ENCODE peak calls at places on chromosomes 3 and 15, in four cellular contexts. G is IMR-90, L is K562, B is HepG2. V is an unnamed sample.

GRCh38 chr3:160183375-160184076 is 41.7 kb upstream of the C3orf80 start:
- DNase-seq in G (peak; percentile 65), L (no peak), B (no peak), V (no peak)

GRCh38 chr15:77580991-77581682 is 51.6 kb downstream of the LINGO1 start:
- DNase-seq in G (no peak), L (no peak), B (no peak), V (no peak)

GRCh38 chr3:154885016-154885415 is 195.1 kb upstream of the MME start:
- DNase-seq in G (peak; percentile 89), L (no peak), B (no peak), V (no peak)

GRCh38 chr15:50907866-50908208 is 646 bp upstream of the AP4E1 start:
- DNase-seq in G (peak; percentile 28), L (no peak), B (peak; percentile 44), V (peak; percentile 53)

GRCh38 chr15:101510212-101511197 is 21.0 kb upstream of the PCSK6 start:
- DNase-seq in G (no peak), L (no peak), B (no peak), V (no peak)

GRCh38 chr3:108125550-108126071 is 34.8 kb upstream of the CD47 start:
- DNase-seq in G (no peak), L (peak; percentile 66), B (no peak), V (no peak)

GRCh38 chr3:69994934-69995333 is 4.6 kb upstream of the SAMMSON start:
- DNase-seq in G (no peak), L (no peak), B (no peak), V (no peak)

GRCh38 chr15:29935296-29936020 is 113.2 kb upstream of the TJP1 start:
- DNase-seq in G (no peak), L (no peak), B (no peak), V (no peak)

GRCh38 chr3:30347679-30348216 is 258.7 kb upstream of the TGFBR2 start:
- DNase-seq in G (peak; percentile 92), L (no peak), B (peak; percentile 87), V (no peak)

GRCh38 chr15:101187820-101188516 is 63.9 kb downstream of the CHSY1 start:
- DNase-seq in G (peak; percentile 99), L (no peak), B (no peak), V (no peak)

GRCh38 chr15:60324706-60325438 is 72.9 kb downstream of the ANXA2 start:
- DNase-seq in G (no peak), L (no peak), B (no peak), V (no peak)

GRCh38 chr3:193714523-193715137 is 121.6 kb downstream of the OPA1 start:
- DNase-seq in G (no peak), L (no peak), B (no peak), V (no peak)

GRCh38 chr15:46312133-46312740 is 677.4 kb downstream of the SQOR start:
- DNase-seq in G (peak; percentile 41), L (peak; percentile 33), B (peak; percentile 51), V (peak; percentile 3)

GRCh38 chr3:9076985-9077384 is 113.7 kb upstream of the RAD18 start:
- DNase-seq in G (no peak), L (no peak), B (no peak), V (no peak)

GRCh38 chr3:150922611-150923010 is 17.4 kb upstream of the MINDY4B start:
- DNase-seq in G (no peak), L (peak; percentile 63), B (no peak), V (peak; percentile 14)

GRCh38 chr3:127693336-127693843 is 20.6 kb downstream of the ABTB1 start:
- DNase-seq in G (no peak), L (no peak), B (no peak), V (no peak)

GRCh38 chr3:43948013-43948412 is 257.3 kb downstream of the ABHD5 start:
- DNase-seq in G (no peak), L (no peak), B (no peak), V (no peak)

GRCh38 chr15:36271048-36271447 is 308.4 kb upstream of the CDIN1 start:
- DNase-seq in G (no peak), L (no peak), B (no peak), V (no peak)

GRCh38 chr15:36263666-36264065 is 315.8 kb upstream of the CDIN1 start:
- DNase-seq in G (no peak), L (no peak), B (no peak), V (no peak)

GRCh38 chr15:36265422-36265821 is 314.0 kb upstream of the CDIN1 start:
- DNase-seq in G (peak; percentile 67), L (no peak), B (no peak), V (no peak)
- TF ChIP-seq MAFK in G (no peak), L (no peak), B (no peak), V (no peak)

DNA sequence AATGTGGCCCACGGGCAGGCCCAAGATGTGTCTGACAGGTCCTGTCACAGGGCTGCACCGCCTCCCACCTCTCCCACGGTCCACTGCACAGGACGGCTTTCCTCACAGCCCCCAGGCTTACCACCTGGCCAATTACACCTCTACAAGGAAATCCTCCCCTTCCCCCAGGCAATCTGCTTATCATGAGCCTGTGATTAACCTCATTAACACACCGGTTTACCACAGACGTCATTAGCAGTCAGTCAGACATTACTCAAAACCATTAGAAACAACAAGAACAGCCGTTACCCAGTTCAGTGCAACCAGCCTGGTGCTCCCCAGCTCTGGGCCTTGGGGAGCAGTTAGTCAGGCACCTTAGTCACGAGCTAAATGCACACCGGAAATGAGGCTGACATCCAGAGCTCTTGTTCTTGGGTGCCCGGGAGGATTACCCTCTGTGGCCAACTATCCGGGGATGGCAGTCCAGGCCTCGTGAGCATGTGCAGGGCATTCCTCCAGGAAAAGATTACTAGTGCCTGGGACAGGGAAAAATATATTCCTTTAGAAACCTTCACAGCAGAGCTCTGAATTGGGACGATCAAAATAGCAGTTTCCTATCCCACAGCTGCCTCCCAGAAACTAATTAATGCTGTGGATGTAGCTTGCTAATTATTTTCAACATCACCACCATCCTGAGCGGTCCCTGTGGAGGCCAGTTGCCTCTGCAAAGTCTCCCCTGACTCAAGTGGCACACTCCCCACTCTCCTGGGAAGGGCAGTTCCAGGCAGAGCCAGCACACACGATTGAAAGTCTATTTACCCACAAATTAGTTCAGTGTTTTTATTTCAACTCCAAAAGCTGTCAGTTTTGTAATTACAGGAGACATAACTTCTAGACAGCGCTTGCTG is 117.4 kb upstream of the ZBED2 start:
- DNase-seq in G (no peak), L (no peak), B (no peak), V (no peak)
- TF ChIP-seq MAFK in G (no peak), L (no peak), B (no peak), V (no peak)

DNA sequence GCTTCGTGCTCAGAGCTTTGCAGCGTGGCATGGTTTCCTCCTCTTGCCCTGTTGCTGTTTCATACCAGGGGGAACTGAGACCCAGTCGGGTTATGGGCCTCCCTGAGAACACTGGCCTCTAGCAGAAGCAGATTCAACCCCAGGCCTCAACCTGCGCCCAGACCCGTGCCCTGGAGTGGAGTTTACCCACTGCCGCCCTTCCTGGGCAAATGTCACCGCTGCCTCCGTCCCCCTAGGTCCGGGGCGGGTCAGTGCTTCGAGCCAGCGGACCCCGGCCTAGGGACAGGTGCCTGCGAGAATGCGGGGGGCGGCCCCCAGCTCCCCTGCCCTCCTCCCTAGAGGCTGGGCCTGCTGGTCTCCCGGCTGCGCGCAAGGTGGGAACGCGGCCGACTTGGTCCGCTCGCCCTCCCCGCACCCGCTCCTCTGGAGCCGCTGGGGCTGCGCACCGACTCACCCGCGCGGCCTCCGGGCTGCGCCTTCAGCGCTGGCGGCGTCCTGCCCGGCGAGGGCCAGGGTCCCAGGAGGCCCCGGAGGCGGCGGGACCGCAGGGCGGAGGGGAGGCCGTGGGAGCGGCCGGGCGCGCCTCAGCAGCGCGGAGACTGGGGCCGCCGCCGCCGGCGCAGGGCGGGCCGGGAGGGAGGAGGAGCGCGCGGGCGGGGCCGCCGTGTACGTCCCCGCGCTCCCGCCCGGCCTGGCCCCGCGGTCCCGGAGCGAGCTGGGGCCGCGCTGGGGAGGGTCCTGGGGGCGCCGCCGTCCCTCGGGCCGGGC is at the start of gene PIGZ:
- DNase-seq in G (no peak), L (peak; percentile 85), B (no peak), V (no peak)
- TF ChIP-seq MAFK in G (no peak), L (no peak), B (no peak), V (no peak)

DNA sequence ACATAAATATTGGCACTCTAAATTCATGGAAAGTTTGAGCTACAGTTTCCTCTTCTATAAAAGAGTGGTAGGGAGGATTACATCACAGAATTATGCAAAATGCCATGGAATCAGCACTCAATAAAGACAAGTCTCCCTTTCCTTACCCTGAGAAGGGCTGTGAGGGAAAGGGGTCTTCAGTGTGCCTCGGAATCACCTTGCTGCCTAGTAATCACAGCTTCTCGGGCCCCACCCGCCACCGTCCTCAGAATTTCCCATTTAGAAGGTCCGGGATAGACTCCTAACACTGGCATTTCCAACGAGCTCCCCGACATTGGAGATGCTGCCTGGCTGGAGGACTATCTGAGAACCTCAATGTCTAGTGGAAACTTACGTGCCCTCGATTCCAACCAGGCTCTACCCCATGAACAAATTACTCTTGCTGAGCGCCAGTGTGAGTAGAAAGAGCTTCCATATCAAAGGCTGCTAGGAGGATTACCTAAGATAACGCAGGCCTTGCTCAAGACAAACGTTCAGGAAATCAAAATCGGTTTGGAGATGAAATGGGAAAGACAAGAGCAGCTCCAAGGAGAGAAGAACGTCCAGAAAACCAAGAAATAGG is 92.1 kb upstream of the CHD2 start:
- DNase-seq in G (no peak), L (no peak), B (no peak), V (no peak)
- TF ChIP-seq MAFK in G (no peak), L (no peak), B (no peak), V (no peak)

GRCh38 chr3:115975353-115975752 is 352.0 kb downstream of the GAP43 start:
- DNase-seq in G (peak; percentile 91), L (no peak), B (peak; percentile 8), V (peak; percentile 11)
- TF ChIP-seq MAFK in G (no peak), L (no peak), B (no peak), V (no peak)

GRCh38 chr15:72175186-72176044 is 22.2 kb downstream of the GRAMD2A start:
- DNase-seq in G (no peak), L (no peak), B (no peak), V (no peak)

GRCh38 chr15:72174551-72175165 is 22.9 kb downstream of the GRAMD2A start:
- DNase-seq in G (no peak), L (no peak), B (no peak), V (no peak)

GRCh38 chr15:72176743-72177142 is 20.8 kb downstream of the GRAMD2A start:
- DNase-seq in G (no peak), L (no peak), B (no peak), V (no peak)

GRCh38 chr15:72173864-72174550 is 23.6 kb downstream of the GRAMD2A start:
- DNase-seq in G (no peak), L (no peak), B (no peak), V (no peak)

GRCh38 chr15:72176155-72176554 is 21.4 kb downstream of the GRAMD2A start:
- DNase-seq in G (no peak), L (no peak), B (no peak), V (no peak)
- TF ChIP-seq MAFK in G (no peak), L (no peak), B (no peak), V (no peak)

DNA sequence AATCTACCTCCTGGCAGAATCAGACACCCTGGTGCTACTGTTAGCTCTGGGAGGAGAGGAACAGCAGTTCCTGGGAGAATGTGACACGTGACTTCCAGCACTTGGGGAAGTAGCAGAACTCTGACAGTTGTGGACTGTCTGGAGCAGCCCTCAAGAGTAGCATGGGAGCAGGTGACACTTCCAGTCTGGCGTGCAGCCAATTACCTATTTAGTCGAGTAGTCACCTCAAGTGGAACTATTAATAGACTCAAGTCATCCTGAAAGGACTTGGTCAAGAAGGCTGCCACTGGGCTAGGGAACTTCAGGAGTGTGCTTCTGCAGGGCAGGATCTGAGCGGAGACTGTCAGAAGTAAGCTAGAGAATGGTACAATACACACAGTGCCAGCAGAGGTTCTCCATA is 62.3 kb downstream of the MTHFS start:
- DNase-seq in G (no peak), L (no peak), B (no peak), V (no peak)
- TF ChIP-seq MAFK in G (no peak), L (no peak), B (no peak), V (no peak)

GRCh38 chr3:140128217-140129137 is 193.5 kb downstream of the CLSTN2 start:
- DNase-seq in G (peak; percentile 11), L (peak; percentile 38), B (peak; percentile 25), V (peak; percentile 25)
- TF ChIP-seq MAFK in G (no peak), L (no peak), B (no peak), V (no peak)